ENCODE peak calls at places on chromosomes 1 and 21, in ten cellular contexts. W is NCI-H2171 treated with DMSO at 0.1 percent for 48 hours, R is nephron progenitor cell, J is midbrain, P is T47D, K is islet precursor cell, U is pancreas, Q is T-helper 1 cell, Y is NCI-H1105, A is cardiac fibroblast. Z is an unnamed sample.

GRCh38 chr1:103441342-103441741 is 84.2 kb upstream of the RNPC3 start:
- DNase-seq in K (no peak), P (no peak), Y (no peak), J (no peak), U (no peak), R (no peak), Q (no peak), W (no peak), A (no peak), Z (no peak)

GRCh38 chr1:226972931-226973330 is 32.8 kb downstream of the COQ8A start:
- DNase-seq in Q (no peak), J (no peak), U (no peak), Y (no peak), P (no peak), R (no peak), A (no peak), K (no peak), W (no peak), Z (no peak)

GRCh38 chr1:110293601-110294104 is 45.5 kb upstream of the RBM15 start:
- DNase-seq in U (no peak), K (no peak), A (no peak), Q (no peak), Y (no peak), P (no peak), W (peak; percentile 35), R (no peak), J (no peak), Z (no peak)

GRCh38 chr1:117606608-117607261 is 887 bp downstream of the TENT5C start:
- DNase-seq in W (peak; percentile 46), Q (peak; percentile 38), J (no peak), K (peak; percentile 62), U (peak; percentile 46), Y (no peak), A (peak; percentile 48), R (peak; percentile 12), P (no peak), Z (no peak)

GRCh38 chr1:197096137-197096536 is 29.1 kb upstream of the F13B start:
- DNase-seq in U (no peak), P (no peak), J (no peak), K (no peak), W (no peak), R (no peak), Y (no peak), A (peak; percentile 13), Q (no peak), Z (no peak)

GRCh38 chr1:213947200-213947775 is 40.5 kb upstream of the PROX1 start:
- DNase-seq in U (peak; percentile 52), A (no peak), K (no peak), Q (no peak), R (no peak), Y (peak; percentile 74), W (peak; percentile 62), P (no peak), J (no peak), Z (no peak)

GRCh38 chr21:42306366-42307035 is 8.7 kb downstream of the TFF3 start:
- DNase-seq in W (peak; percentile 75), A (no peak), K (peak; percentile 49), P (no peak), U (no peak), R (no peak), J (no peak), Q (no peak), Y (no peak), Z (no peak)

GRCh38 chr1:27007909-27008582 is 4.6 kb downstream of the TENT5B start:
- DNase-seq in Y (no peak), J (no peak), K (peak; percentile 98), A (peak; percentile 54), P (peak; percentile 83), R (no peak), W (no peak), U (no peak), Q (no peak), Z (no peak)

GRCh38 chr1:109466440-109467300 is at the start of gene SYPL2:
- DNase-seq in K (peak; percentile 84), A (peak; percentile 13), W (no peak), R (peak; percentile 77), Y (peak; percentile 15), J (no peak), Q (no peak), P (peak; percentile 55), U (peak; percentile 65), Z (no peak)

GRCh38 chr1:109132980-109133379 is 19.1 kb downstream of the ELAPOR1 start:
- DNase-seq in A (no peak), Q (no peak), K (no peak), Y (no peak), P (no peak), W (no peak), U (no peak), R (no peak), J (no peak), Z (no peak)

GRCh38 chr1:200172311-200172710 is 144.8 kb downstream of the NR5A2 start:
- DNase-seq in J (no peak), P (no peak), K (no peak), A (no peak), U (no peak), W (no peak), Y (no peak), Q (no peak), R (no peak), Z (no peak)

GRCh38 chr1:178664278-178664677 is 60.8 kb upstream of the RALGPS2 start:
- DNase-seq in J (no peak), K (no peak), R (no peak), A (no peak), P (no peak), Y (no peak), U (no peak), Q (no peak), W (no peak), Z (no peak)

GRCh38 chr1:236388332-236388731 is 5.8 kb upstream of the EDARADD start:
- DNase-seq in J (no peak), K (no peak), A (no peak), W (no peak), Q (no peak), U (no peak), P (no peak), Y (no peak), R (no peak), Z (no peak)

GRCh38 chr1:13816016-13816760 is 116.2 kb downstream of the PRDM2 start:
- DNase-seq in P (no peak), W (no peak), Y (no peak), A (no peak), Q (no peak), K (no peak), U (no peak), R (no peak), J (no peak), Z (no peak)

GRCh38 chr1:205962821-205963221 is 19.6 kb upstream of the SLC26A9 start:
- DNase-seq in J (no peak), W (no peak), P (no peak), K (no peak), Y (no peak), R (no peak), A (no peak), U (no peak), Q (no peak), Z (no peak)

GRCh38 chr1:160346953-160347352 is 3.8 kb downstream of the NCSTN start:
- DNase-seq in K (no peak), J (peak; percentile 14), A (no peak), Q (no peak), W (no peak), P (no peak), U (no peak), Y (no peak), R (no peak), Z (no peak)

GRCh38 chr1:230127105-230128054 is 60.3 kb downstream of the GALNT2 start:
- DNase-seq in R (no peak), W (no peak), J (no peak), P (no peak), Q (no peak), K (no peak), A (no peak), Y (no peak), U (no peak), Z (peak; percentile 51)

GRCh38 chr21:32514275-32515055 is 70.9 kb downstream of the TCP10L start:
- DNase-seq in J (no peak), P (no peak), Y (no peak), W (no peak), Q (no peak), R (no peak), U (no peak), K (no peak), A (no peak), Z (no peak)

GRCh38 chr1:198443374-198444233 is 96.9 kb downstream of the ATP6V1G3 start:
- DNase-seq in R (no peak), Y (no peak), Q (no peak), J (no peak), U (no peak), A (peak; percentile 91), W (no peak), P (no peak), K (peak; percentile 53), Z (no peak)

GRCh38 chr1:248380854-248381253 is 5.3 kb downstream of the OR2T6 start:
- DNase-seq in R (no peak), J (no peak), A (no peak), Q (no peak), W (no peak), Y (no peak), U (no peak), K (no peak), P (no peak), Z (no peak)

GRCh38 chr1:241990040-241990439 is 8.9 kb downstream of the MAP1LC3C start:
- DNase-seq in U (peak; percentile 38), R (no peak), W (peak; percentile 73), Q (no peak), Y (no peak), K (peak; percentile 88), P (no peak), J (peak; percentile 39), A (peak; percentile 86), Z (peak; percentile 59)

GRCh38 chr21:14737922-14738321 is 191.8 kb upstream of the SAMSN1 start:
- DNase-seq in Y (no peak), J (peak; percentile 23), Q (peak; percentile 38), R (no peak), A (peak; percentile 71), K (no peak), W (peak; percentile 16), U (peak; percentile 7), P (peak; percentile 6), Z (peak; percentile 15)

GRCh38 chr1:27318596-27318995 is 3.4 kb upstream of the TMEM222 start:
- DNase-seq in R (no peak), J (no peak), W (peak; percentile 51), A (no peak), K (no peak), Y (no peak), Q (no peak), U (no peak), P (no peak), Z (no peak)

GRCh38 chr1:163162281-163162937 is 40.3 kb downstream of the RGS5 start:
- DNase-seq in K (no peak), J (no peak), P (no peak), R (no peak), U (no peak), W (no peak), A (peak; percentile 48), Y (no peak), Q (no peak), Z (no peak)